ENCODE peak calls at places on chromosomes 2 and 18, in four cellular contexts. G, W, E and F are unnamed samples.

GRCh38 chr2:33365264-33365663 is 111.2 kb upstream of the RASGRP3 start:
- DNase-seq in E (no peak), W (no peak), G (no peak), F (no peak)

GRCh38 chr2:70985283-70985688 is 6.9 kb downstream of the ANKRD53 start:
- DNase-seq in W (no peak), G (no peak), E (no peak), F (no peak)

GRCh38 chr18:31447530-31448191 is at the start of gene DSG3:
- DNase-seq in G (peak), E (no peak), W (no peak), F (no peak)

GRCh38 chr2:227653419-227653818 is 13.2 kb upstream of the SCYGR5 start:
- DNase-seq in G (no peak), E (no peak), W (no peak), F (no peak)

GRCh38 chr2:141942006-141942789 is 188.6 kb downstream of the LRP1B start:
- DNase-seq in E (no peak), W (no peak), G (no peak), F (no peak)

GRCh38 chr2:285990-286389 is 1.9 kb downstream of the ALKAL2 start:
- DNase-seq in G (no peak), E (no peak), W (no peak), F (no peak)

GRCh38 chr2:78654941-78655340 is 370.6 kb upstream of the REG3G start:
- DNase-seq in G (no peak), E (no peak), W (no peak), F (no peak)

GRCh38 chr2:158496986-158497385 is 40.2 kb downstream of the PKP4 start:
- DNase-seq in W (no peak), E (no peak), G (no peak), F (no peak)

GRCh38 chr2:137706786-137707613 is 257.3 kb upstream of the HNMT start:
- DNase-seq in G (no peak), E (no peak), W (no peak), F (no peak)

GRCh38 chr2:171794918-171795317 is 99.1 kb downstream of the SLC25A12 start:
- DNase-seq in E (no peak), W (no peak), G (no peak), F (no peak)

GRCh38 chr2:231923951-231924888 is 2.0 kb downstream of the NPPC start:
- DNase-seq in W (no peak), G (no peak), E (no peak), F (no peak)

GRCh38 chr2:124120246-124120645 is 95.2 kb downstream of the CNTNAP5 start:
- DNase-seq in G (no peak), E (no peak), W (no peak), F (no peak)

GRCh38 chr2:156132941-156133340 is 199.6 kb downstream of the NR4A2 start:
- DNase-seq in E (no peak), G (no peak), W (no peak), F (no peak)

GRCh38 chr2:121529439-121530209 is 1.1 kb upstream of the RNU4ATAC start:
- DNase-seq in G (peak), E (peak), W (no peak), F (no peak)

GRCh38 chr2:58700621-58701020 is 459.5 kb upstream of the FANCL start:
- DNase-seq in E (no peak), G (no peak), W (no peak), F (no peak)

GRCh38 chr2:222333397-222333796 is 34.6 kb upstream of the PAX3 start:
- DNase-seq in G (no peak), E (no peak), W (no peak), F (no peak)

GRCh38 chr2:27185331-27186026 is 26.4 kb upstream of the ATRAID start:
- DNase-seq in E (no peak), G (peak), W (no peak), F (no peak)

GRCh38 chr2:16869711-16870110 is 204.1 kb upstream of the CYRIA start:
- DNase-seq in W (no peak), G (no peak), E (no peak), F (no peak)

GRCh38 chr18:56173542-56174220 is 464.7 kb downstream of the TXNL1 start:
- DNase-seq in E (no peak), W (no peak), G (no peak), F (no peak)

GRCh38 chr2:160351978-160352377 is 141.6 kb downstream of the RBMS1 start:
- DNase-seq in W (no peak), E (no peak), G (no peak), F (no peak)

GRCh38 chr2:26982102-26982742 is 11.8 kb downstream of the MAPRE3 start:
- DNase-seq in W (no peak), E (peak), G (peak), F (peak)

GRCh38 chr2:233402346-233402745 is 48.1 kb downstream of the DGKD start:
- DNase-seq in E (no peak), G (no peak), W (no peak), F (no peak)

GRCh38 chr2:74128206-74128605 is 19.5 kb downstream of the BOLA3 start:
- DNase-seq in W (no peak), G (no peak), E (no peak), F (peak)

GRCh38 chr2:125543968-125544514 is 1111.9 kb upstream of the GYPC start:
- DNase-seq in E (no peak), W (no peak), G (no peak), F (no peak)

GRCh38 chr2:107772380-107772779 is 54.3 kb upstream of the RGPD4 start:
- DNase-seq in W (no peak), G (no peak), E (no peak), F (no peak)

GRCh38 chr2:226354434-226354833 is 445.2 kb downstream of the IRS1 start:
- DNase-seq in W (no peak), G (no peak), E (no peak), F (no peak)

GRCh38 chr2:96329416-96329815 is 4.3 kb downstream of the ITPRIPL1 start:
- DNase-seq in W (no peak), E (no peak), G (no peak), F (no peak)

GRCh38 chr2:43302311-43303051 is 76.1 kb upstream of the ZFP36L2 start:
- DNase-seq in E (no peak), W (no peak), G (no peak), F (no peak)

GRCh38 chr2:115650827-115651226 is 1208.4 kb downstream of the DPP10 start:
- DNase-seq in G (no peak), E (no peak), W (no peak), F (no peak)

GRCh38 chr18:22336406-22336805 is 81.3 kb downstream of the CTAGE1 start:
- DNase-seq in G (no peak), E (no peak), W (no peak), F (no peak)

GRCh38 chr2:44543773-44544725 is 182.3 kb downstream of the CAMKMT start:
- DNase-seq in G (no peak), W (no peak), E (peak), F (no peak)

GRCh38 chr18:53148056-53148574 is 808.1 kb downstream of the DCC start:
- DNase-seq in W (no peak), G (no peak), E (no peak), F (no peak)
- TF ChIP-seq TEAD4 in W (no peak), G (no peak), E (no peak), F (no peak)

GRCh38 chr18:45447364-45448265 is 167.7 kb upstream of the SLC14A2 start:
- DNase-seq in E (no peak), W (no peak), G (no peak), F (no peak)

GRCh38 chr18:45448871-45449270 is 166.4 kb upstream of the SLC14A2 start:
- DNase-seq in W (no peak), G (no peak), E (no peak), F (no peak)

GRCh38 chr18:45449761-45450227 is 165.5 kb upstream of the SLC14A2 start:
- DNase-seq in E (peak), G (no peak), W (no peak), F (no peak)
- TF ChIP-seq TEAD4 in E (no peak), G (no peak), W (no peak), F (no peak)

DNA sequence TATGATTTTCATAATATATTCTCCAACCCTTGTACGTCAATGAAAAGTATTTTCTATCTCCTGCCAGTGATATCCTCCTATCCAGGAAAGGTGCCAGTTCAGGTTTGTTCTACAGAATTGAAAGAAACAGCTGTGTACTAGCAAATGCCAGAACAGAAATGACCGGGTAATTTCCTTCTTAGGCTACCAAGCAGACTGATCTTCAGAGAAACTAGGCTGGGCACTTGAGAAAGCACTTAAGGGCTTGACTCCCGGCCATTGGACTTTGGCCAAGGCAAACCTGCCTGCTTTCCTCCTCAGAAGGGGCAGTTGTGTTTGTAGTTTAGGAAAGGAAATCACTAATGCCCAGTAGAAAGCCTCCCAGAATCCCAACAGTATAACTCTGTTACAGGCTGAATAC is 42.9 kb upstream of the COL5A2 start:
- DNase-seq in W (no peak), G (no peak), E (no peak), F (no peak)
- TF ChIP-seq TEAD4 in W (no peak), G (no peak), E (no peak), F (no peak)

DNA sequence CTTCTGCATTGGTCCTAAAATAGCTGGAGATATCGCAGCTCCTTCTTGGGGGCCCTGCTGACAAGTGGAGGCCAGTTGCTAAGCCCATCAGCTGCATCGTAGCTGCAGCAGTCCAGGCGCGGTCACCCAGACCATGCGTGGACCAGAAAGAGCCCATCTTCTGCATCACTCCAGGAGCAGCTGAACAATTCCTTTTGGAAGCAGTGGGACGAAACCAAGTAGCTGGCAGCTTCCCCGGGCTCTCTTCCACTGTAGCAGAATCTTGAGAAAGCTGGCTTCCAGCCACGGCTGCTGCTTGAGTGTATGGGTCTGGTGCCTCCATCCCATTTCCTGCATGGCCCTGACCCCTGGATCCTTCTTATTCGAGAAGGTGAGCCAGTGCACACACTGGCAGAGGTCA is 22.2 kb upstream of the CAB39 start:
- DNase-seq in E (no peak), G (no peak), W (no peak), F (no peak)
- TF ChIP-seq TEAD4 in E (no peak), G (no peak), W (no peak), F (no peak)